ENCODE peak calls at places on chromosomes 5 and 9, in four cellular contexts. O, G, P and Y are unnamed samples.
A peak's percentile ranks its signal among the peaks of the same experiment; 100 is the strongest.

GRCh38 chr5:83726912-83727311 is 6.3 kb upstream of the HAPLN1 start:
- DNase-seq in G (no peak), O (no peak), P (no peak), Y (no peak)

GRCh38 chr9:8331507-8331906 is 531.9 kb upstream of the DMAC1 start:
- DNase-seq in O (no peak), G (no peak), P (no peak), Y (no peak)

GRCh38 chr5:158878227-158878626 is 221.5 kb downstream of the EBF1 start:
- DNase-seq in G (no peak), P (no peak), O (no peak), Y (no peak)

GRCh38 chr5:133063965-133064364 is 12.2 kb downstream of the HSPA4 start:
- DNase-seq in O (no peak), P (no peak), G (no peak), Y (no peak)

GRCh38 chr5:140420226-140420570 is 18.6 kb downstream of the ANKHD1 start:
- DNase-seq in O (no peak), G (no peak), P (no peak), Y (peak; percentile 14)

GRCh38 chr5:56569576-56569975 is 245.8 kb upstream of the MAP3K1 start:
- DNase-seq in O (no peak), P (no peak), G (no peak), Y (peak; percentile 19)

GRCh38 chr9:87594218-87594617 is 96.6 kb downstream of the DAPK1 start:
- DNase-seq in O (no peak), G (no peak), P (no peak), Y (no peak)

GRCh38 chr9:94139672-94140417 is 55.6 kb downstream of the PTPDC1 start:
- DNase-seq in P (peak; percentile 72), G (no peak), O (peak; percentile 72), Y (no peak)

DNA sequence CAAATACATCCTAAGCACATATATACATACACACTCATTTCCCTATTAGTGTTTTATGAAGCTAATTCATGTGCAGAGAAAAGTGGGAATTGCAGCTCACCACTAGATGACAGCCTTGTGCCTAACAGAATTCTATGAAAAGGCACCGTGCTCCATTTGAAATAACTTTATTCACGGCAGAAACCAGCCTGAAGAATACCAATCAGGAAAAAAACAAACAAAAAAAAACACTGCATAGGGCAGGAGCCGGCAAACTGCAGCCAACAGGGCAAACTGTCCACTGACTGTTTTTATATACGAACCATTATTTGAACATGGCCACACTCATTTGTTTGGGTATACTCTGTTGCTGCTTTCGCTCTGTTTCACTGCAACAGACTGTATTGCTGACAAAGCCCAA is 33.6 kb downstream of the ERMP1 start:
- DNase-seq in G (no peak), O (peak; percentile 41), P (peak; percentile 16), Y (peak; percentile 75)
- TF ChIP-seq MAX in G (no peak), O (no peak), P (no peak), Y (no peak)

GRCh38 chr9:76419782-76420380 is 25.7 kb upstream of the RFK start:
- DNase-seq in G (peak; percentile 35), P (peak; percentile 21), O (peak; percentile 43), Y (no peak)
- TF ChIP-seq CTCF in G (peak; percentile 43), P (peak; percentile 84), O (peak; percentile 58), Y (peak; percentile 47)

DNA sequence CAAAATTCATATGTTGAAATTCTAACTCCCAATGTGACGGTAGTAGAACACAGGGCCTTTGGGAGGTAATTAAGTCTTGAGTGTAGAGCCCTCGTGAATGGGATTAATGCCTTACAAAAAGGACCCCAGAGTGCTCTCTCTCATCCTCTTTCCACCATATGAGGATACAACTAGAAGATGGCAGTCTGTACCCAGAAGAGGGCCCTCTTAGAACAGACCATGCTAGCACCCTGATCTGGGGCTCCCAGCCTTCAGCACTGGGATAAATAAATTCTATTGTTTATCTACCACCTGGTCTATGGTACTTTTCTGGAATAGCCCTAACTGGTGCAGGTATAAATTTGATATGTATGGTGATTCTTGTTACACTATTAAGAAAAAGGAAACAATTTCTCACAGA is 332.3 kb downstream of the BRINP1 start:
- DNase-seq in G (no peak), O (no peak), P (no peak), Y (no peak)
- H3K4me3 ChIP-seq in G (no peak overlapping the region), O (no peak overlapping the region), P (no peak overlapping the region), Y (no peak overlapping the region)

DNA sequence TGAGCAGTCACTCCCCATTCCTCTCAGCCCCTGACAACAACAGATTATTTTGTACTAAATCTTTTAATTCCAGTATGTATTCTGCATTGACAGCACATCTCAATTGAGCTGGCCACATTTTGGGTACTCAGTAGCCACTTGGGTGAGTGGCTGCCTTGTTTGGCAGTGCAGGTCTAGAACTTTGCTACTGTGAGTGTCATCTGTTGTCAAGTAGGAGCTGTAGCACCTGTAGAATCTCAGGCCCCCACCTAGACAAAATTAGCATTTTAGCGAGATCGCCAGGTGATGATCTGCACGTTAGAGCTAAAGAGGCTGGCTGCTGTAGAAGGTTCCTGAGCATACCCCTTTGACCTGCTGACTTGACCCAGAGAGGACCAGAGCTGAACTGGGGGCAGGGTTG is 44.3 kb upstream of the CPEB4 start:
- DNase-seq in G (no peak), P (no peak), O (no peak), Y (no peak)
- TF ChIP-seq MAX in G (no peak), P (no peak), O (no peak), Y (no peak)

GRCh38 chr5:31273631-31274378 is 80.3 kb downstream of the CDH6 start:
- DNase-seq in P (no peak), O (no peak), G (no peak), Y (no peak)
- TF ChIP-seq CTCF in P (no peak), O (no peak), G (no peak), Y (no peak)

GRCh38 chr9:97851450-97851883 is 1.6 kb upstream of the FOXE1 start:
- DNase-seq in P (no peak), O (no peak), G (no peak), Y (no peak)

GRCh38 chr9:97850746-97851449 is 2.1 kb upstream of the FOXE1 start:
- DNase-seq in G (no peak), P (no peak), O (no peak), Y (no peak)

GRCh38 chr9:97853056-97853843 is at the start of gene FOXE1:
- DNase-seq in P (no peak), O (peak; percentile 34), G (peak; percentile 81), Y (peak; percentile 12)

GRCh38 chr9:97852399-97853055 is 499 bp upstream of the FOXE1 start:
- DNase-seq in P (no peak), O (no peak), G (no peak), Y (no peak)

GRCh38 chr9:97852001-97852398 is 1.0 kb upstream of the FOXE1 start:
- DNase-seq in P (no peak), G (peak; percentile 80), O (no peak), Y (no peak)
- H3K4me3 ChIP-seq in P (no peak overlapping the region), G (peak overlapping the region; percentile 23), O (no peak overlapping the region), Y (no peak overlapping the region)

DNA sequence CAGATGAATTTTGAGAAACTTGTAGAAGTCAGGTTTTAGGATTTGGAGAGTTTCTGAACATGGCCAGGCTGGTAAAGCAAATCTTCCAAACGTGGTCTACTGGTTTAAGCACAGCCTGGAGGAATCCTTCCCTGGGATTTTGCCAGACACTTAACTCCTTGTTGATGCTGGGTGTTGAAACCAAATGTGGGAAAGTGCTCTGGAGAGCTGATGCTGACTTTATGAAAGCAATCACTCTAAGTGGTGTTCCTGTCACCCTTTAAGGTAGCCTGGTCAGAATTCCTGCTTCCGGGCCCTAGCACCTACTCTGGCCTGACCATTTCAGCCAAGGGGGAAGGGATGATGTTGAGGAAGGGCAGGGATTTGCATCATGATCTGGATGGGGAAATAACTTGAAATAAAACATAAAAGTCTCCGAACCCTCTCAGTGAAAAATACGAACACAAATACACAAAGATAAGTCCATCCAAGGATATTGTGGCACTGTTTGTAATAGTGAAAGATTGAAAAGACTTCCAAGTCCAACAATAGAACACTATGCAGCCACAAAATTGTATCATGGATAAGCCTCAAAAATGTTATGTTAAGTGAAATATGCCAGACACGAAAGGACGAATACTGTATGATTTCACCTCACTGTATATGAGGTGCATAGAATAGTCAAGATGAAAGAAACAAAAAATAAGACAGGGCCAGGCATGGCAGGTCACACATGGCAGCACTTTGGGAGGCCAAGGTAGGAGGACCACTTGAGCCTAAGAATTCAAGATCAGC is 57.7 kb downstream of the PDE6A start:
- DNase-seq in P (no peak), O (no peak), G (no peak), Y (no peak)
- TF ChIP-seq MAX in P (no peak), O (no peak), G (no peak), Y (no peak)

GRCh38 chr9:137969008-137969407 is 91.4 kb downstream of the CACNA1B start:
- DNase-seq in O (no peak), P (no peak), G (no peak), Y (no peak)

GRCh38 chr9:137969685-137970084 is 92.1 kb downstream of the CACNA1B start:
- DNase-seq in O (no peak), P (no peak), G (no peak), Y (no peak)

GRCh38 chr9:137967280-137967943 is 89.8 kb downstream of the CACNA1B start:
- DNase-seq in P (no peak), G (no peak), O (no peak), Y (no peak)

GRCh38 chr9:137970098-137970497 is 92.5 kb downstream of the CACNA1B start:
- DNase-seq in P (no peak), O (no peak), G (no peak), Y (no peak)

DNA sequence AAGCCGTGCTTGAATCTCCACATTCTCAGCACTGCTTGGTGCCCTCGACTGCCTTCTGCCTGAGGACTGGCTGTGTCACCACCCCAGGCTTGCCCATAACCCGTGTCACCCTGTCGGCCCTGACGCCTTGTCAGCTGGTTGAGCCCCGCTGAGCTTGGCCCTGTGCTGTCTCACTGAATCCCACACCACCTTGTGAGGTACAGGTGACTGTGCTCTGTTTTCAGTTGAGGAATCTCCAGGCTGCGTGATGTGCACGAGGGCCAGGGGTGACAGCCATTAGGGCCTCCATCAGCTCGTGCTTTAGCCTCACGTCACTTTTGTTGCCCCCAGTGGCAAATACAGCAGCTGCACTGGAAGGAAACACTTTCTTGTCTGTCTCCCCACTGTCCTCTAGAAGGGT is 90.7 kb downstream of the CACNA1B start:
- DNase-seq in G (no peak), P (no peak), O (peak; percentile 29), Y (no peak)
- TF ChIP-seq CTCF in G (peak; percentile 16), P (peak; percentile 25), O (no peak), Y (peak; percentile 27)

GRCh38 chr5:8005416-8005815 is 136.5 kb downstream of the MTRR start:
- DNase-seq in P (no peak), G (no peak), O (no peak), Y (no peak)
- H3K4me3 ChIP-seq in P (no peak overlapping the region), G (no peak overlapping the region), O (no peak overlapping the region), Y (no peak overlapping the region)

GRCh38 chr5:137658324-137658723 is 77.6 kb downstream of the KLHL3 start:
- DNase-seq in P (no peak), G (no peak), O (no peak), Y (no peak)

GRCh38 chr5:137656558-137656957 is 79.3 kb downstream of the KLHL3 start:
- DNase-seq in O (no peak), G (no peak), P (no peak), Y (no peak)

GRCh38 chr5:137660349-137660817 is 75.5 kb downstream of the KLHL3 start:
- DNase-seq in P (peak; percentile 86), G (peak; percentile 79), O (peak; percentile 65), Y (peak; percentile 75)

GRCh38 chr5:137659209-137659608 is 76.7 kb downstream of the KLHL3 start:
- DNase-seq in P (no peak), G (no peak), O (no peak), Y (no peak)

DNA sequence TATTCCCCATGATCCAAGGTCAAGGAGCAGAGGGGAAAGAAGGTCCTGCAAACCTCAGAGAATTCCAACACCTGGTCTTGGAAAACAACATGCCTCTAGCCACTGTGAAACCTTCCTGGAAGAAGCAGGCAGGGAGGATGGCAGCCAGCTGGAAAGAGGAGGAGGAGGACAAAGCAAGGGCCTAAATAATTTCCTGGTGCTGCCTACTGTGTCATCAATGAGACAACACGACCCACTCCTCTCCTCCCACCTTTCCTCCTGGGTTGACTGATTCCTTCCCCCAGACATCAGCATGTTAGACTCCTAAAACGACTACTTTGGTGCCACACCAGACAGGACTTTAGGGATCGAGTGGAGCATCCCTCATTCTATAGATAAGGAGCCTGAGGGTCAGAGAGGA is 78.8 kb downstream of the KLHL3 start:
- DNase-seq in P (no peak), O (no peak), G (no peak), Y (no peak)
- TF ChIP-seq MAX in P (no peak), O (no peak), G (no peak), Y (no peak)